ENCODE peak calls at places on chromosomes 6 and 20, in seven cellular contexts. One of them, this sample, is unnamed.

GRCh38 chr20:47326718-47327137 is 29.8 kb downstream of the ZMYND8 start:
- DNase-seq in WERI-Rb-1: no peak
- DNase-seq in uterus: no peak
- DNase-seq in tibial nerve: no peak
- DNase-seq in cardiac muscle cell: no peak
- DNase-seq in dorsolateral prefrontal cortex: no peak
- DNase-seq in PC-9: no peak
- DNase-seq in this sample: no peak

GRCh38 chr6:142728910-142729481 is 216.0 kb downstream of the HIVEP2 start:
- DNase-seq in WERI-Rb-1: no peak
- DNase-seq in uterus: peak; percentile 25
- DNase-seq in tibial nerve: no peak
- DNase-seq in cardiac muscle cell: no peak
- DNase-seq in dorsolateral prefrontal cortex: no peak
- DNase-seq in PC-9: no peak
- DNase-seq in this sample: no peak

GRCh38 chr6:138576303-138576702 is 77.0 kb upstream of the NHSL1 start:
- DNase-seq in WERI-Rb-1: peak; percentile 58
- DNase-seq in uterus: no peak
- DNase-seq in tibial nerve: no peak
- DNase-seq in cardiac muscle cell: no peak
- DNase-seq in dorsolateral prefrontal cortex: no peak
- DNase-seq in PC-9: no peak
- DNase-seq in this sample: no peak

GRCh38 chr6:125798734-125799510 is 8.2 kb downstream of the NCOA7 start:
- DNase-seq in WERI-Rb-1: no peak
- DNase-seq in uterus: no peak
- DNase-seq in tibial nerve: no peak
- DNase-seq in cardiac muscle cell: no peak
- DNase-seq in dorsolateral prefrontal cortex: no peak
- DNase-seq in PC-9: no peak
- DNase-seq in this sample: no peak

GRCh38 chr6:135640449-135641111 is 143.0 kb upstream of the AHI1 start:
- DNase-seq in WERI-Rb-1: no peak
- DNase-seq in uterus: no peak
- DNase-seq in tibial nerve: no peak
- DNase-seq in cardiac muscle cell: no peak
- DNase-seq in dorsolateral prefrontal cortex: no peak
- DNase-seq in PC-9: no peak
- DNase-seq in this sample: no peak

GRCh38 chr6:106511274-106512047 is 117.8 kb downstream of the RTN4IP1 start:
- DNase-seq in WERI-Rb-1: peak; percentile 10
- DNase-seq in uterus: peak; percentile 16
- DNase-seq in tibial nerve: no peak
- DNase-seq in cardiac muscle cell: peak; percentile 44
- DNase-seq in dorsolateral prefrontal cortex: no peak
- DNase-seq in PC-9: peak; percentile 64
- DNase-seq in this sample: no peak

GRCh38 chr20:15045246-15045645 is 707.8 kb upstream of the FLRT3 start:
- DNase-seq in WERI-Rb-1: no peak
- DNase-seq in uterus: peak; percentile 89
- DNase-seq in tibial nerve: peak; percentile 27
- DNase-seq in cardiac muscle cell: no peak
- DNase-seq in dorsolateral prefrontal cortex: no peak
- DNase-seq in PC-9: no peak
- DNase-seq in this sample: no peak

GRCh38 chr6:170471458-170471857 is 81.6 kb downstream of the PSMB1 start:
- DNase-seq in WERI-Rb-1: no peak
- DNase-seq in uterus: no peak
- DNase-seq in tibial nerve: no peak
- DNase-seq in cardiac muscle cell: no peak
- DNase-seq in dorsolateral prefrontal cortex: no peak
- DNase-seq in PC-9: no peak
- DNase-seq in this sample: no peak

GRCh38 chr20:20734475-20734948 is 22.1 kb upstream of the RALGAPA2 start:
- DNase-seq in WERI-Rb-1: peak; percentile 24
- DNase-seq in uterus: no peak
- DNase-seq in tibial nerve: no peak
- DNase-seq in cardiac muscle cell: no peak
- DNase-seq in dorsolateral prefrontal cortex: no peak
- DNase-seq in PC-9: no peak
- DNase-seq in this sample: no peak

GRCh38 chr20:40965671-40966070 is 63.0 kb upstream of the TOP1 start:
- DNase-seq in WERI-Rb-1: no peak
- DNase-seq in uterus: no peak
- DNase-seq in tibial nerve: no peak
- DNase-seq in cardiac muscle cell: no peak
- DNase-seq in dorsolateral prefrontal cortex: no peak
- DNase-seq in PC-9: no peak
- DNase-seq in this sample: no peak

GRCh38 chr6:111657146-111657545 is 51.5 kb upstream of the TRAF3IP2 start:
- DNase-seq in WERI-Rb-1: no peak
- DNase-seq in uterus: no peak
- DNase-seq in tibial nerve: no peak
- DNase-seq in cardiac muscle cell: no peak
- DNase-seq in dorsolateral prefrontal cortex: no peak
- DNase-seq in PC-9: no peak
- DNase-seq in this sample: no peak

GRCh38 chr20:61847986-61848385 is 217.7 kb downstream of the TAF4 start:
- DNase-seq in WERI-Rb-1: no peak
- DNase-seq in uterus: no peak
- DNase-seq in tibial nerve: no peak
- DNase-seq in cardiac muscle cell: no peak
- DNase-seq in dorsolateral prefrontal cortex: no peak
- DNase-seq in PC-9: no peak
- DNase-seq in this sample: no peak

GRCh38 chr6:67112120-67112519 is 1405.1 kb upstream of the EYS start:
- DNase-seq in WERI-Rb-1: no peak
- DNase-seq in uterus: no peak
- DNase-seq in tibial nerve: no peak
- DNase-seq in cardiac muscle cell: no peak
- DNase-seq in dorsolateral prefrontal cortex: no peak
- DNase-seq in PC-9: no peak
- DNase-seq in this sample: no peak

GRCh38 chr6:80457044-80457933 is 350.8 kb downstream of the BCKDHB start:
- DNase-seq in WERI-Rb-1: no peak
- DNase-seq in uterus: peak; percentile 54
- DNase-seq in tibial nerve: peak; percentile 27
- DNase-seq in cardiac muscle cell: no peak
- DNase-seq in dorsolateral prefrontal cortex: peak; percentile 73
- DNase-seq in PC-9: peak; percentile 49
- DNase-seq in this sample: peak; percentile 40

GRCh38 chr6:157669747-157670216 is 153.3 kb upstream of the SNX9 start:
- DNase-seq in WERI-Rb-1: peak; percentile 42
- DNase-seq in uterus: peak; percentile 83
- DNase-seq in tibial nerve: peak; percentile 78
- DNase-seq in cardiac muscle cell: peak; percentile 65
- DNase-seq in dorsolateral prefrontal cortex: peak; percentile 67
- DNase-seq in PC-9: no peak
- DNase-seq in this sample: peak; percentile 51

GRCh38 chr6:125104425-125104824 is 49.1 kb upstream of the TPD52L1 start:
- DNase-seq in WERI-Rb-1: no peak
- DNase-seq in uterus: no peak
- DNase-seq in tibial nerve: no peak
- DNase-seq in cardiac muscle cell: peak; percentile 26
- DNase-seq in dorsolateral prefrontal cortex: no peak
- DNase-seq in PC-9: no peak
- DNase-seq in this sample: peak; percentile 43

DNA sequence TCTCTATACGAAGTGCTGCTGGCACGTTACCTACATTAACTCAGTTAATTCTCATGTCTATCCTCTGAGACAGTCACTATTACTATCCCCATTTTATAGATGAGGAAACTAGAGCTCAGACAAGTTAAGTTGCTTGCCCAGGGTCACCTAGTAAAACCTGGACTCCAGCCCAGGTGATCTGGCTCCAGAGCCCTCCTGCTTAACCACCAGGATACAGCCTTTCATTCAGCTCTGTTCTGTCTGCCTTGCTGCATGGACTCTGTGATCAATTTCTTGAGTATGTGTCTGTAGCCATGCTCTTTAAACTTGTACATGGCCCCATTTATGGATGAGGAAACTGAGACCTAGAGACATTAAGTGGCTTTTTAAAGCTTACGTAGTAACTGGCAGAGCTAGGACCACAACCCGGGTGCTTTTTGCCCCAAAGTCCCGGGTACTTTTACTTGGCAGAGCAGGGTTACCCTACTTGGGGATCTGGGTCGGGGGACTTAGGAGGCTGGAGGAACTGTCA is 4.7 kb downstream of the CDKN1A start:
- DNase-seq in WERI-Rb-1: no peak
- DNase-seq in uterus: no peak
- DNase-seq in tibial nerve: no peak
- DNase-seq in cardiac muscle cell: no peak
- DNase-seq in dorsolateral prefrontal cortex: no peak
- DNase-seq in PC-9: no peak
- DNase-seq in this sample: no peak
- H3K27ac ChIP-seq in WERI-Rb-1: peak overlapping the region; percentile 43
- H3K27ac ChIP-seq in uterus: no peak overlapping the region
- H3K27ac ChIP-seq in tibial nerve: peak overlapping the region; percentile 56
- H3K27ac ChIP-seq in cardiac muscle cell: no peak overlapping the region
- H3K27ac ChIP-seq in dorsolateral prefrontal cortex: no peak overlapping the region
- H3K27ac ChIP-seq in PC-9: peak overlapping the region; percentile 81
- H3K27ac ChIP-seq in this sample: no peak overlapping the region

DNA sequence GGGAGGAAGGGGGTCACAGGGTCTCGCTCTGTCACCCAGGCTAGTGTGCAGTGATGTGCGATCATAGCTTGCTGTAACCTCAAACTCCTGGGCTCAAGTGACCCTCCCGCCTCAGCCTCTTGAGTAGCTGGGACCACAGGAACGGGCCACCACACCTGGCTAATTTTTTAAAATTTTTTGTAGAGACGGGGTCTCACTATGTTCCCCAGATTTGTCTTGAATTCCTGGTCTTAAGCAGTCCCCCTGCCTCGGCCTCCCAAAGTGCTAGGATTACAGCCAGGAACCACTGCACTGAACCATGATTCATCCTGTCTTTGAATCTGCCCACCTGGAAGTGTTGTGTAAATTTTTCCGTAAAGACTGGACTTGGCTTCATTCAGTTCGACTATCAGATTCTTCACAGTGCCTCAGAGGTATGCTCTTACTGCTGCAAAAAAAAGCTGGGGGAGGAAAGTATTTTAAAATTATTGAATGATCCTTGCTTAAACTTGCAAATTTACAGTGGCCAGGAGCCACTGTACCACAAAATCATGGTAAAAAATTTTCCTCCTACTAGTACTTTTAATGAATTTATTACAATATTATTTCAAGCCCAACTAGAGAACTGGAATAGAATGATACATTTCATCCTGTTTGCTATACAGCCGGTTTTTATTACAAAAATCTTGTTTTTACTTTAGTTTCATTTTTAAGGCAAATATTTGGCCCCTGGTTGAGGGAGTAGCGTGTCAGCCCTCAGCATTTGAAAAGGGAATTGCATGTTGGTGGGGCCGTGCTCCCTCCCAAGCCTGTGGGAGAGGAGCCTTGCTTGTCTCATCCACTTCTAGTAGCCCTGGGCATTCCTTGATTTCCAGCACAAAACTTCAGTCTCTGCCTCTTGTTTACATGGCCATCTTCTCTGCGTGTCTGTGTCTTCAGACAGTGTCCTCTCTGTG is 202.5 kb upstream of the SGK1 start:
- DNase-seq in WERI-Rb-1: no peak
- DNase-seq in uterus: no peak
- DNase-seq in tibial nerve: no peak
- DNase-seq in cardiac muscle cell: no peak
- DNase-seq in dorsolateral prefrontal cortex: no peak
- DNase-seq in PC-9: no peak
- DNase-seq in this sample: no peak
- H3K27ac ChIP-seq in WERI-Rb-1: no peak overlapping the region
- H3K27ac ChIP-seq in uterus: no peak overlapping the region
- H3K27ac ChIP-seq in tibial nerve: no peak overlapping the region
- H3K27ac ChIP-seq in cardiac muscle cell: no peak overlapping the region
- H3K27ac ChIP-seq in dorsolateral prefrontal cortex: peak overlapping the region; percentile 57
- H3K27ac ChIP-seq in PC-9: no peak overlapping the region
- H3K27ac ChIP-seq in this sample: peak overlapping the region; percentile 19

GRCh38 chr6:32107447-32107846 is 1.7 kb downstream of the TNXB start:
- DNase-seq in WERI-Rb-1: no peak
- DNase-seq in uterus: no peak
- DNase-seq in tibial nerve: no peak
- DNase-seq in cardiac muscle cell: no peak
- DNase-seq in dorsolateral prefrontal cortex: no peak
- DNase-seq in PC-9: no peak
- DNase-seq in this sample: no peak

GRCh38 chr6:32108094-32108627 is 977 bp downstream of the TNXB start:
- DNase-seq in WERI-Rb-1: no peak
- DNase-seq in uterus: peak; percentile 81
- DNase-seq in tibial nerve: peak; percentile 72
- DNase-seq in cardiac muscle cell: no peak
- DNase-seq in dorsolateral prefrontal cortex: no peak
- DNase-seq in PC-9: no peak
- DNase-seq in this sample: no peak

GRCh38 chr6:32109114-32109764 is at the start of gene TNXB:
- DNase-seq in WERI-Rb-1: no peak
- DNase-seq in uterus: peak; percentile 80
- DNase-seq in tibial nerve: no peak
- DNase-seq in cardiac muscle cell: no peak
- DNase-seq in dorsolateral prefrontal cortex: no peak
- DNase-seq in PC-9: no peak
- DNase-seq in this sample: no peak

GRCh38 chr6:32109765-32110160 is 625 bp upstream of the TNXB start:
- DNase-seq in WERI-Rb-1: no peak
- DNase-seq in uterus: no peak
- DNase-seq in tibial nerve: no peak
- DNase-seq in cardiac muscle cell: no peak
- DNase-seq in dorsolateral prefrontal cortex: no peak
- DNase-seq in PC-9: no peak
- DNase-seq in this sample: no peak

DNA sequence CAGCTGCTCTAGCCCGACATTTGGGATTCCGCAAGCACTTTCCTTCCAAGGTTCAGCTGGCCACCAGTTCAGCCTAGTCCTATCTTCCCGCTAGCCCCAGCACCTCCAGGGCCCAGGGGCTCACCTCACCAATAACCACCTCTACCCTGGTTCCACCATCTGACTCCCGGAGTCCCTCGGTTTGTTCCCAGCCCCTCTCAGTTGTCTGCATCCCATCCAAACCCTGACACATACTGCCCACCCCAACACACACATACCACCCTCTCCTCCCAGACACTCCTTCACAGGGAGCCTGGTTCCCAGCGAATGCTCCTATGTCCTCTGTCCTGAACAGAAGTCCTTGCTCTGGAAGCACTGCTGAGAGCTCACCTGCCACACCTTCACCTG is 418 bp downstream of the TNXB start:
- DNase-seq in WERI-Rb-1: no peak
- DNase-seq in uterus: no peak
- DNase-seq in tibial nerve: no peak
- DNase-seq in cardiac muscle cell: no peak
- DNase-seq in dorsolateral prefrontal cortex: no peak
- DNase-seq in PC-9: no peak
- DNase-seq in this sample: no peak
- H3K27ac ChIP-seq in WERI-Rb-1: no peak overlapping the region
- H3K27ac ChIP-seq in uterus: peak overlapping the region; percentile 93
- H3K27ac ChIP-seq in tibial nerve: peak overlapping the region; percentile 78
- H3K27ac ChIP-seq in cardiac muscle cell: no peak overlapping the region
- H3K27ac ChIP-seq in dorsolateral prefrontal cortex: peak overlapping the region; percentile 38
- H3K27ac ChIP-seq in PC-9: no peak overlapping the region
- H3K27ac ChIP-seq in this sample: no peak overlapping the region

DNA sequence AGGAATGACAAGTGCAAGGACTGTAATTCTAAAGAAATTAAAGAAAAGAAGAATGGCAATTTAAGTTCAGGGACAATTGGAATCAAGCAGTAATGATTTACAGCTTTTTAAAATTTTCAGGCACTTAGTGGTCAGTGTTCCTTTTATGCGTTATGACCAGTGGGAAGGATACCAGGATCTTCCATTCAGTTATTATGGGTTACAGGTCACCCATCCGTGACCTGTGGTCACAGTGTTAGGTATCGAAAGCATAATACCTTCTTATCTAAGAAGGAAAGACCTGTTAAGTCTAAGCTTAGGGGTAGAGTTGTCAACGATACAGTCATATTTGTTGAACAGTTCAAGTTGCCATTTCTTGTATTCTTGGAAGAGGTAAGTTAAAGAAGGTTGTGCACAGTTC is 253.8 kb downstream of the LAMA2 start:
- DNase-seq in WERI-Rb-1: no peak
- DNase-seq in uterus: no peak
- DNase-seq in tibial nerve: no peak
- DNase-seq in cardiac muscle cell: no peak
- DNase-seq in dorsolateral prefrontal cortex: no peak
- DNase-seq in PC-9: no peak
- DNase-seq in this sample: no peak
- H3K27ac ChIP-seq in WERI-Rb-1: no peak overlapping the region
- H3K27ac ChIP-seq in uterus: peak overlapping the region; percentile 84
- H3K27ac ChIP-seq in tibial nerve: no peak overlapping the region
- H3K27ac ChIP-seq in cardiac muscle cell: no peak overlapping the region
- H3K27ac ChIP-seq in dorsolateral prefrontal cortex: peak overlapping the region; percentile 81
- H3K27ac ChIP-seq in PC-9: no peak overlapping the region
- H3K27ac ChIP-seq in this sample: no peak overlapping the region